ENCODE peak calls at places on chromosomes 6 and 20, in six cellular contexts. One of them, this sample, is unnamed.

GRCh38 chr6:26607434-26608230 is 10.9 kb downstream of the ABT1 start:
- DNase-seq in AG09319: peak; percentile 16
- DNase-seq in Peyer's patch: peak; percentile 78
- DNase-seq in neuronal stem cell: peak; percentile 37
- DNase-seq in globus pallidus: peak; percentile 60
- DNase-seq in NCI-H2029: peak; percentile 72
- DNase-seq in this sample: peak; percentile 67

GRCh38 chr20:62122659-62123449 is 579 bp downstream of the LSM14B start:
- DNase-seq in NCI-H2029: peak; percentile 49
- DNase-seq in AG09319: no peak
- DNase-seq in globus pallidus: no peak
- DNase-seq in Peyer's patch: peak; percentile 64
- DNase-seq in neuronal stem cell: no peak
- DNase-seq in this sample: peak; percentile 45

GRCh38 chr6:43771210-43771857 is 1.3 kb downstream of the VEGFA start:
- DNase-seq in globus pallidus: no peak
- DNase-seq in Peyer's patch: peak; percentile 81
- DNase-seq in NCI-H2029: peak; percentile 24
- DNase-seq in AG09319: no peak
- DNase-seq in neuronal stem cell: peak; percentile 26
- DNase-seq in this sample: peak; percentile 70

GRCh38 chr6:32700391-32701040 is 34.1 kb upstream of the HLA-DQB1 start:
- DNase-seq in Peyer's patch: peak; percentile 68
- DNase-seq in AG09319: peak; percentile 15
- DNase-seq in neuronal stem cell: peak; percentile 62
- DNase-seq in NCI-H2029: peak; percentile 13
- DNase-seq in globus pallidus: peak; percentile 62
- DNase-seq in this sample: peak; percentile 70

GRCh38 chr6:144990768-144991167 is 705.6 kb downstream of the UTRN start:
- DNase-seq in NCI-H2029: peak; percentile 20
- DNase-seq in AG09319: no peak
- DNase-seq in Peyer's patch: no peak
- DNase-seq in neuronal stem cell: no peak
- DNase-seq in globus pallidus: no peak
- DNase-seq in this sample: no peak

GRCh38 chr6:89350281-89351037 is 2.1 kb downstream of the UBE2J1 start:
- DNase-seq in neuronal stem cell: no peak
- DNase-seq in Peyer's patch: no peak
- DNase-seq in AG09319: no peak
- DNase-seq in NCI-H2029: no peak
- DNase-seq in globus pallidus: peak; percentile 43
- DNase-seq in this sample: no peak

GRCh38 chr20:50292324-50293243 is 102.0 kb downstream of the CEBPB start:
- DNase-seq in globus pallidus: peak; percentile 61
- DNase-seq in AG09319: peak; percentile 97
- DNase-seq in neuronal stem cell: no peak
- DNase-seq in Peyer's patch: peak; percentile 89
- DNase-seq in NCI-H2029: peak; percentile 32
- DNase-seq in this sample: peak; percentile 39

GRCh38 chr6:140671926-140672325 is 1297.5 kb upstream of the CITED2 start:
- DNase-seq in Peyer's patch: no peak
- DNase-seq in globus pallidus: peak; percentile 14
- DNase-seq in neuronal stem cell: no peak
- DNase-seq in AG09319: no peak
- DNase-seq in NCI-H2029: no peak
- DNase-seq in this sample: peak; percentile 73

GRCh38 chr6:23027281-23027680 is 457.9 kb downstream of the HDGFL1 start:
- DNase-seq in neuronal stem cell: no peak
- DNase-seq in globus pallidus: peak; percentile 95
- DNase-seq in Peyer's patch: no peak
- DNase-seq in AG09319: no peak
- DNase-seq in NCI-H2029: no peak
- DNase-seq in this sample: peak; percentile 39

GRCh38 chr20:19945732-19946670 is 71.2 kb upstream of the NAA20 start:
- DNase-seq in Peyer's patch: no peak
- DNase-seq in globus pallidus: no peak
- DNase-seq in AG09319: no peak
- DNase-seq in neuronal stem cell: no peak
- DNase-seq in NCI-H2029: no peak
- DNase-seq in this sample: no peak

GRCh38 chr20:38604873-38605303 is 3.3 kb downstream of the ARHGAP40 start:
- DNase-seq in globus pallidus: no peak
- DNase-seq in NCI-H2029: no peak
- DNase-seq in Peyer's patch: no peak
- DNase-seq in neuronal stem cell: peak; percentile 21
- DNase-seq in AG09319: no peak
- DNase-seq in this sample: peak; percentile 92

GRCh38 chr6:1856381-1856780 is 246.7 kb downstream of the FOXC1 start:
- DNase-seq in globus pallidus: no peak
- DNase-seq in AG09319: peak; percentile 34
- DNase-seq in NCI-H2029: peak; percentile 93
- DNase-seq in neuronal stem cell: no peak
- DNase-seq in Peyer's patch: peak; percentile 70
- DNase-seq in this sample: peak; percentile 52

GRCh38 chr6:87825865-87826264 is 123.8 kb upstream of the AKIRIN2 start:
- DNase-seq in AG09319: no peak
- DNase-seq in Peyer's patch: no peak
- DNase-seq in NCI-H2029: no peak
- DNase-seq in globus pallidus: no peak
- DNase-seq in neuronal stem cell: no peak
- DNase-seq in this sample: no peak

GRCh38 chr20:49594929-49595311 is 27.0 kb upstream of the PTGIS start:
- DNase-seq in Peyer's patch: no peak
- DNase-seq in AG09319: no peak
- DNase-seq in globus pallidus: no peak
- DNase-seq in neuronal stem cell: no peak
- DNase-seq in NCI-H2029: no peak
- DNase-seq in this sample: no peak

GRCh38 chr6:131778134-131778533 is 29.7 kb upstream of the ENPP1 start:
- DNase-seq in NCI-H2029: no peak
- DNase-seq in neuronal stem cell: no peak
- DNase-seq in globus pallidus: no peak
- DNase-seq in Peyer's patch: no peak
- DNase-seq in AG09319: no peak
- DNase-seq in this sample: no peak

GRCh38 chr6:155185544-155185943 is 78.3 kb upstream of the CLDN20 start:
- DNase-seq in globus pallidus: no peak
- DNase-seq in Peyer's patch: no peak
- DNase-seq in NCI-H2029: no peak
- DNase-seq in neuronal stem cell: peak; percentile 29
- DNase-seq in AG09319: no peak
- DNase-seq in this sample: peak; percentile 74

GRCh38 chr6:117906905-117907599 is at the start of gene SLC35F1:
- DNase-seq in NCI-H2029: peak; percentile 11
- DNase-seq in Peyer's patch: no peak
- DNase-seq in globus pallidus: peak; percentile 45
- DNase-seq in AG09319: no peak
- DNase-seq in neuronal stem cell: peak; percentile 74
- DNase-seq in this sample: peak; percentile 47

GRCh38 chr20:62707981-62708521 is 585 bp upstream of the NTSR1 start:
- DNase-seq in neuronal stem cell: no peak
- DNase-seq in Peyer's patch: no peak
- DNase-seq in NCI-H2029: no peak
- DNase-seq in globus pallidus: no peak
- DNase-seq in AG09319: no peak
- DNase-seq in this sample: peak; percentile 11

GRCh38 chr6:55892749-55893357 is 17.5 kb upstream of the BMP5 start:
- DNase-seq in globus pallidus: no peak
- DNase-seq in Peyer's patch: no peak
- DNase-seq in neuronal stem cell: no peak
- DNase-seq in AG09319: no peak
- DNase-seq in NCI-H2029: no peak
- DNase-seq in this sample: peak; percentile 2

GRCh38 chr20:62370115-62370806 is 3.1 kb upstream of the LAMA5 start:
- DNase-seq in globus pallidus: no peak
- DNase-seq in neuronal stem cell: no peak
- DNase-seq in Peyer's patch: no peak
- DNase-seq in AG09319: no peak
- DNase-seq in NCI-H2029: no peak
- DNase-seq in this sample: no peak

GRCh38 chr20:38004416-38004815 is 28.8 kb downstream of the TTI1 start:
- DNase-seq in globus pallidus: no peak
- DNase-seq in neuronal stem cell: no peak
- DNase-seq in NCI-H2029: no peak
- DNase-seq in Peyer's patch: no peak
- DNase-seq in AG09319: no peak
- DNase-seq in this sample: no peak

GRCh38 chr6:93418113-93418447 is 1.3 kb downstream of the EPHA7 start:
- DNase-seq in AG09319: no peak
- DNase-seq in globus pallidus: no peak
- DNase-seq in NCI-H2029: no peak
- DNase-seq in Peyer's patch: no peak
- DNase-seq in neuronal stem cell: no peak
- DNase-seq in this sample: no peak

GRCh38 chr6:71332012-71332411 is 43.4 kb downstream of the OGFRL1 start:
- DNase-seq in AG09319: no peak
- DNase-seq in Peyer's patch: no peak
- DNase-seq in globus pallidus: no peak
- DNase-seq in NCI-H2029: no peak
- DNase-seq in neuronal stem cell: no peak
- DNase-seq in this sample: no peak

GRCh38 chr20:52684176-52684575 is 288.0 kb upstream of the TSHZ2 start:
- DNase-seq in Peyer's patch: no peak
- DNase-seq in NCI-H2029: no peak
- DNase-seq in globus pallidus: no peak
- DNase-seq in neuronal stem cell: no peak
- DNase-seq in AG09319: no peak
- DNase-seq in this sample: no peak

GRCh38 chr6:56593801-56594318 is 48.8 kb downstream of the DST start:
- DNase-seq in NCI-H2029: no peak
- DNase-seq in neuronal stem cell: no peak
- DNase-seq in AG09319: no peak
- DNase-seq in globus pallidus: peak; percentile 37
- DNase-seq in Peyer's patch: no peak
- DNase-seq in this sample: peak; percentile 34

GRCh38 chr6:71724456-71725180 is 161.7 kb upstream of the RIMS1 start:
- DNase-seq in NCI-H2029: no peak
- DNase-seq in neuronal stem cell: no peak
- DNase-seq in globus pallidus: no peak
- DNase-seq in Peyer's patch: no peak
- DNase-seq in AG09319: no peak
- DNase-seq in this sample: no peak

GRCh38 chr6:12245360-12245759 is 44.8 kb upstream of the EDN1 start:
- DNase-seq in AG09319: no peak
- DNase-seq in Peyer's patch: no peak
- DNase-seq in neuronal stem cell: no peak
- DNase-seq in NCI-H2029: no peak
- DNase-seq in globus pallidus: no peak
- DNase-seq in this sample: no peak

GRCh38 chr6:38571721-38572120 is 68.0 kb downstream of the BTBD9 start:
- DNase-seq in globus pallidus: no peak
- DNase-seq in Peyer's patch: no peak
- DNase-seq in neuronal stem cell: no peak
- DNase-seq in AG09319: no peak
- DNase-seq in NCI-H2029: no peak
- DNase-seq in this sample: no peak

GRCh38 chr6:2942916-2943563 is 28.3 kb downstream of the SERPINB6 start:
- DNase-seq in NCI-H2029: no peak
- DNase-seq in AG09319: no peak
- DNase-seq in globus pallidus: no peak
- DNase-seq in Peyer's patch: peak; percentile 44
- DNase-seq in neuronal stem cell: no peak
- DNase-seq in this sample: no peak

GRCh38 chr6:44151348-44152108 is 7.1 kb upstream of the CAPN11 start:
- DNase-seq in AG09319: no peak
- DNase-seq in NCI-H2029: peak; percentile 64
- DNase-seq in Peyer's patch: peak; percentile 87
- DNase-seq in neuronal stem cell: peak; percentile 73
- DNase-seq in globus pallidus: peak; percentile 32
- DNase-seq in this sample: peak; percentile 82

GRCh38 chr6:3719462-3720308 is 31.8 kb downstream of the PXDC1 start:
- DNase-seq in neuronal stem cell: no peak
- DNase-seq in globus pallidus: no peak
- DNase-seq in Peyer's patch: no peak
- DNase-seq in AG09319: no peak
- DNase-seq in NCI-H2029: no peak
- DNase-seq in this sample: no peak

GRCh38 chr20:23147964-23148720 is 62.0 kb upstream of the CD93 start:
- DNase-seq in globus pallidus: no peak
- DNase-seq in neuronal stem cell: no peak
- DNase-seq in AG09319: peak; percentile 44
- DNase-seq in NCI-H2029: no peak
- DNase-seq in Peyer's patch: peak; percentile 75
- DNase-seq in this sample: peak; percentile 74

GRCh38 chr20:5557123-5557522 is 193.1 kb upstream of the SHLD1 start:
- DNase-seq in NCI-H2029: peak; percentile 9
- DNase-seq in globus pallidus: peak; percentile 26
- DNase-seq in neuronal stem cell: peak; percentile 9
- DNase-seq in AG09319: no peak
- DNase-seq in Peyer's patch: peak; percentile 78
- DNase-seq in this sample: peak; percentile 59